ENCODE peak calls at places on chromosome 1, in four cellular contexts. Z, N, Y and V are unnamed samples.

GRCh38 chr1:38990401-38990745 is 703 bp upstream of the AKIRIN1 start:
- DNase-seq in Z (peak; percentile 58), N (peak; percentile 28), Y (peak; percentile 14), V (no peak)

GRCh38 chr1:48851638-48852037 is 74.9 kb upstream of the BEND5 start:
- DNase-seq in Z (no peak), N (peak; percentile 44), Y (no peak), V (no peak)

GRCh38 chr1:15056515-15057285 is 96.8 kb upstream of the TMEM51 start:
- DNase-seq in Z (peak; percentile 54), N (peak; percentile 48), Y (no peak), V (no peak)

GRCh38 chr1:55981015-55981635 is 598.2 kb downstream of the PLPP3 start:
- DNase-seq in Z (peak; percentile 7), N (peak; percentile 35), Y (no peak), V (peak; percentile 26)

GRCh38 chr1:189986521-189986920 is 491.1 kb downstream of the BRINP3 start:
- DNase-seq in Z (no peak), N (no peak), Y (no peak), V (no peak)

GRCh38 chr1:29465755-29466154 is 229.4 kb downstream of the PTPRU start:
- DNase-seq in Z (peak; percentile 39), N (peak; percentile 21), Y (peak; percentile 69), V (no peak)

GRCh38 chr1:77465922-77466321 is 184.1 kb downstream of the AK5 start:
- DNase-seq in Z (no peak), N (no peak), Y (no peak), V (no peak)

GRCh38 chr1:117629625-117630422 is 24.0 kb downstream of the TENT5C start:
- DNase-seq in Z (no peak), N (no peak), Y (no peak), V (no peak)

GRCh38 chr1:201181726-201182125 is 8.9 kb upstream of the IGFN1 start:
- DNase-seq in Z (no peak), N (no peak), Y (no peak), V (no peak)

GRCh38 chr1:18900303-18900841 is 2.0 kb downstream of the ALDH4A1 start:
- DNase-seq in Z (no peak), N (no peak), Y (no peak), V (no peak)

GRCh38 chr1:3017440-3018050 is 3.7 kb upstream of the ACTRT2 start:
- DNase-seq in Z (no peak), N (no peak), Y (no peak), V (no peak)

GRCh38 chr1:88035578-88035977 is 648.5 kb upstream of the PKN2 start:
- DNase-seq in Z (no peak), N (no peak), Y (no peak), V (no peak)

GRCh38 chr1:66090863-66091457 is 298.3 kb downstream of the PDE4B start:
- DNase-seq in Z (peak; percentile 10), N (peak; percentile 66), Y (peak; percentile 10), V (no peak)

GRCh38 chr1:64692911-64693310 is 52.0 kb upstream of the RAVER2 start:
- DNase-seq in Z (no peak), N (no peak), Y (no peak), V (no peak)

GRCh38 chr1:82059931-82060330 is 259.2 kb downstream of the ADGRL2 start:
- DNase-seq in Z (no peak), N (peak; percentile 35), Y (no peak), V (no peak)

GRCh38 chr1:100360790-100361232 is 8.5 kb downstream of the CDC14A start:
- DNase-seq in Z (peak; percentile 95), N (peak; percentile 75), Y (peak; percentile 45), V (no peak)

GRCh38 chr1:236502579-236502971 is 21.2 kb upstream of the LGALS8 start:
- DNase-seq in Z (peak; percentile 89), N (peak; percentile 56), Y (no peak), V (no peak)

GRCh38 chr1:158121604-158122254 is 59.0 kb upstream of the CD1D start:
- DNase-seq in Z (peak; percentile 67), N (peak; percentile 36), Y (peak; percentile 56), V (no peak)

GRCh38 chr1:198776602-198777029 is 137.8 kb downstream of the PTPRC start:
- DNase-seq in Z (peak; percentile 98), N (peak; percentile 99), Y (no peak), V (peak; percentile 50)

GRCh38 chr1:38009088-38009840 is 3.3 kb upstream of the UTP11 start:
- DNase-seq in Z (peak; percentile 97), N (peak; percentile 72), Y (no peak), V (no peak)

GRCh38 chr1:94976996-94977548 is 50.2 kb upstream of the CNN3 start:
- DNase-seq in Z (no peak), N (no peak), Y (no peak), V (no peak)

GRCh38 chr1:246106342-246106763 is 400.7 kb downstream of the SMYD3 start:
- DNase-seq in Z (no peak), N (peak; percentile 69), Y (no peak), V (no peak)

GRCh38 chr1:11157394-11157793 is 31.8 kb upstream of the ANGPTL7 start:
- DNase-seq in Z (no peak), N (no peak), Y (no peak), V (no peak)

GRCh38 chr1:54137532-54138061 is 15.2 kb downstream of the CDCP2 start:
- DNase-seq in Z (peak; percentile 83), N (peak; percentile 76), Y (no peak), V (no peak)

GRCh38 chr1:156486421-156487344 is 13.9 kb downstream of the MEF2D start:
- DNase-seq in Z (no peak), N (no peak), Y (no peak), V (no peak)

GRCh38 chr1:25355841-25356395 is 17.8 kb downstream of the TMEM50A start:
- DNase-seq in Z (no peak), N (no peak), Y (no peak), V (no peak)

GRCh38 chr1:19921310-19921709 is 2.1 kb downstream of the PLA2G2E start:
- DNase-seq in Z (no peak), N (no peak), Y (no peak), V (no peak)

GRCh38 chr1:215606564-215607168 is 39.6 kb downstream of the KCTD3 start:
- DNase-seq in Z (peak; percentile 48), N (no peak), Y (peak; percentile 11), V (no peak)

GRCh38 chr1:66176012-66176715 is 357.8 kb upstream of the SGIP1 start:
- DNase-seq in Z (peak; percentile 83), N (peak; percentile 48), Y (no peak), V (no peak)

GRCh38 chr1:26799479-26800133 is 11.9 kb downstream of the PIGV start:
- DNase-seq in Z (peak; percentile 81), N (peak; percentile 84), Y (peak; percentile 28), V (no peak)

GRCh38 chr1:90458023-90458422 is 259.1 kb downstream of the BARHL2 start:
- DNase-seq in Z (no peak), N (no peak), Y (no peak), V (no peak)

GRCh38 chr1:7549277-7549676 is 221.8 kb upstream of the VAMP3 start:
- DNase-seq in Z (peak; percentile 85), N (peak; percentile 89), Y (no peak), V (peak; percentile 91)

GRCh38 chr1:17097787-17098186 is 21.5 kb downstream of the PADI2 start:
- DNase-seq in Z (no peak), N (no peak), Y (peak; percentile 32), V (no peak)

GRCh38 chr1:66527688-66528087 is 6.3 kb upstream of the SGIP1 start:
- DNase-seq in Z (peak; percentile 86), N (peak; percentile 79), Y (no peak), V (peak; percentile 84)

GRCh38 chr1:232477728-232478127 is 152.2 kb downstream of the SIPA1L2 start:
- DNase-seq in Z (peak; percentile 90), N (peak; percentile 98), Y (no peak), V (peak; percentile 74)

GRCh38 chr1:28927442-28928305 is 13.3 kb downstream of the EPB41 start:
- DNase-seq in Z (peak; percentile 23), N (peak; percentile 24), Y (no peak), V (no peak)